ENCODE peak calls at places on chromosomes 16 and 17, in nine cellular contexts. One of them, this sample, is unnamed.
A peak's percentile ranks its signal among the peaks of the same experiment; 100 is the strongest.

GRCh38 chr17:53142890-53143289 is 679.8 kb upstream of the KIF2B start:
- DNase-seq in cardiac muscle cell: peak; percentile 47
- DNase-seq in transverse colon: no peak
- DNase-seq in CD4-positive, alpha-beta T cell: no peak
- DNase-seq in fibroblast of lung: no peak
- DNase-seq in fibroblast of the aortic adventitia: no peak
- DNase-seq in D721Med: no peak
- DNase-seq in left lung: no peak
- DNase-seq in fibroblast of villous mesenchyme: no peak
- DNase-seq in this sample: peak; percentile 3

GRCh38 chr16:50340578-50340977 is 28.2 kb downstream of the BRD7 start:
- DNase-seq in fibroblast of villous mesenchyme: peak; percentile 91
- DNase-seq in D721Med: no peak
- DNase-seq in CD4-positive, alpha-beta T cell: no peak
- DNase-seq in fibroblast of the aortic adventitia: peak; percentile 39
- DNase-seq in transverse colon: no peak
- DNase-seq in fibroblast of lung: peak; percentile 59
- DNase-seq in cardiac muscle cell: no peak
- DNase-seq in left lung: no peak
- DNase-seq in this sample: no peak

GRCh38 chr17:79838541-79839274 is 532 bp downstream of the CBX4 start:
- DNase-seq in fibroblast of lung: peak; percentile 61
- DNase-seq in fibroblast of the aortic adventitia: peak; percentile 70
- DNase-seq in fibroblast of villous mesenchyme: peak; percentile 55
- DNase-seq in transverse colon: peak; percentile 63
- DNase-seq in D721Med: no peak
- DNase-seq in left lung: peak; percentile 62
- DNase-seq in cardiac muscle cell: peak; percentile 70
- DNase-seq in CD4-positive, alpha-beta T cell: peak; percentile 65
- DNase-seq in this sample: peak; percentile 56

GRCh38 chr17:72053069-72053846 is 67.6 kb upstream of the SOX9 start:
- DNase-seq in CD4-positive, alpha-beta T cell: no peak
- DNase-seq in fibroblast of villous mesenchyme: no peak
- DNase-seq in fibroblast of the aortic adventitia: no peak
- DNase-seq in cardiac muscle cell: no peak
- DNase-seq in D721Med: no peak
- DNase-seq in left lung: no peak
- DNase-seq in transverse colon: no peak
- DNase-seq in fibroblast of lung: no peak
- DNase-seq in this sample: no peak

GRCh38 chr16:81921415-81921814 is 89.9 kb downstream of the SDR42E1 start:
- DNase-seq in cardiac muscle cell: no peak
- DNase-seq in D721Med: no peak
- DNase-seq in left lung: no peak
- DNase-seq in transverse colon: no peak
- DNase-seq in CD4-positive, alpha-beta T cell: no peak
- DNase-seq in fibroblast of the aortic adventitia: no peak
- DNase-seq in fibroblast of lung: peak; percentile 37
- DNase-seq in fibroblast of villous mesenchyme: no peak
- DNase-seq in this sample: no peak

GRCh38 chr16:74625500-74626350 is 18.8 kb upstream of the GLG1 start:
- DNase-seq in fibroblast of villous mesenchyme: no peak
- DNase-seq in D721Med: no peak
- DNase-seq in CD4-positive, alpha-beta T cell: no peak
- DNase-seq in fibroblast of lung: no peak
- DNase-seq in transverse colon: no peak
- DNase-seq in left lung: no peak
- DNase-seq in fibroblast of the aortic adventitia: no peak
- DNase-seq in cardiac muscle cell: no peak
- DNase-seq in this sample: no peak

GRCh38 chr17:2222901-2223616 is 80.5 kb downstream of the SMG6 start:
- DNase-seq in cardiac muscle cell: peak; percentile 81
- DNase-seq in fibroblast of the aortic adventitia: peak; percentile 95
- DNase-seq in fibroblast of villous mesenchyme: peak; percentile 97
- DNase-seq in CD4-positive, alpha-beta T cell: peak; percentile 37
- DNase-seq in left lung: no peak
- DNase-seq in D721Med: no peak
- DNase-seq in fibroblast of lung: peak; percentile 65
- DNase-seq in transverse colon: peak; percentile 57
- DNase-seq in this sample: no peak

GRCh38 chr16:83742076-83742475 is 65.7 kb upstream of the HSBP1 start:
- DNase-seq in fibroblast of lung: no peak
- DNase-seq in fibroblast of the aortic adventitia: no peak
- DNase-seq in transverse colon: no peak
- DNase-seq in CD4-positive, alpha-beta T cell: no peak
- DNase-seq in fibroblast of villous mesenchyme: no peak
- DNase-seq in left lung: no peak
- DNase-seq in D721Med: no peak
- DNase-seq in cardiac muscle cell: no peak
- DNase-seq in this sample: no peak

GRCh38 chr16:14399397-14400284 is 230.4 kb downstream of the PARN start:
- DNase-seq in CD4-positive, alpha-beta T cell: no peak
- DNase-seq in cardiac muscle cell: peak; percentile 58
- DNase-seq in fibroblast of villous mesenchyme: peak; percentile 62
- DNase-seq in D721Med: no peak
- DNase-seq in fibroblast of lung: peak; percentile 83
- DNase-seq in transverse colon: no peak
- DNase-seq in left lung: no peak
- DNase-seq in fibroblast of the aortic adventitia: peak; percentile 78
- DNase-seq in this sample: peak; percentile 66

GRCh38 chr17:81666342-81667191 is at the start of the genes CCDC137 and OXLD1:
- DNase-seq in fibroblast of villous mesenchyme: peak; percentile 97
- DNase-seq in transverse colon: peak; percentile 97
- DNase-seq in cardiac muscle cell: peak; percentile 98
- DNase-seq in fibroblast of lung: peak; percentile 97
- DNase-seq in fibroblast of the aortic adventitia: peak; percentile 95
- DNase-seq in CD4-positive, alpha-beta T cell: peak; percentile 92
- DNase-seq in left lung: peak; percentile 97
- DNase-seq in D721Med: peak; percentile 98
- DNase-seq in this sample: peak; percentile 92

GRCh38 chr17:81665205-81666091 is 957 bp downstream of the OXLD1 start:
- DNase-seq in fibroblast of villous mesenchyme: no peak
- DNase-seq in transverse colon: peak; percentile 39
- DNase-seq in fibroblast of lung: peak; percentile 21
- DNase-seq in left lung: no peak
- DNase-seq in cardiac muscle cell: peak; percentile 30
- DNase-seq in fibroblast of the aortic adventitia: peak; percentile 18
- DNase-seq in D721Med: no peak
- DNase-seq in CD4-positive, alpha-beta T cell: no peak
- DNase-seq in this sample: peak; percentile 22

GRCh38 chr17:81664051-81664470 is 2.3 kb downstream of the OXLD1 start:
- DNase-seq in fibroblast of villous mesenchyme: no peak
- DNase-seq in transverse colon: no peak
- DNase-seq in CD4-positive, alpha-beta T cell: no peak
- DNase-seq in cardiac muscle cell: no peak
- DNase-seq in fibroblast of lung: no peak
- DNase-seq in left lung: no peak
- DNase-seq in fibroblast of the aortic adventitia: no peak
- DNase-seq in D721Med: no peak
- DNase-seq in this sample: no peak

GRCh38 chr17:81667754-81668153 is 1.2 kb downstream of the CCDC137 start:
- DNase-seq in fibroblast of lung: no peak
- DNase-seq in fibroblast of villous mesenchyme: peak; percentile 6
- DNase-seq in cardiac muscle cell: no peak
- DNase-seq in D721Med: no peak
- DNase-seq in CD4-positive, alpha-beta T cell: no peak
- DNase-seq in left lung: no peak
- DNase-seq in transverse colon: no peak
- DNase-seq in fibroblast of the aortic adventitia: no peak
- DNase-seq in this sample: peak; percentile 17

GRCh38 chr17:81666092-81666341 is 388 bp downstream of the OXLD1 start:
- DNase-seq in CD4-positive, alpha-beta T cell: no peak
- DNase-seq in D721Med: no peak
- DNase-seq in cardiac muscle cell: no peak
- DNase-seq in fibroblast of lung: no peak
- DNase-seq in left lung: no peak
- DNase-seq in fibroblast of villous mesenchyme: peak; percentile 45
- DNase-seq in transverse colon: no peak
- DNase-seq in fibroblast of the aortic adventitia: no peak
- DNase-seq in this sample: no peak
- TF ChIP-seq CTCF in CD4-positive, alpha-beta T cell: no peak
- TF ChIP-seq CTCF in D721Med: no peak
- TF ChIP-seq CTCF in cardiac muscle cell: no peak
- TF ChIP-seq CTCF in fibroblast of lung: no peak
- TF ChIP-seq CTCF in left lung: no peak
- TF ChIP-seq CTCF in fibroblast of villous mesenchyme: no peak
- TF ChIP-seq CTCF in transverse colon: no peak
- TF ChIP-seq CTCF in fibroblast of the aortic adventitia: no peak
- TF ChIP-seq CTCF in this sample: no peak

DNA sequence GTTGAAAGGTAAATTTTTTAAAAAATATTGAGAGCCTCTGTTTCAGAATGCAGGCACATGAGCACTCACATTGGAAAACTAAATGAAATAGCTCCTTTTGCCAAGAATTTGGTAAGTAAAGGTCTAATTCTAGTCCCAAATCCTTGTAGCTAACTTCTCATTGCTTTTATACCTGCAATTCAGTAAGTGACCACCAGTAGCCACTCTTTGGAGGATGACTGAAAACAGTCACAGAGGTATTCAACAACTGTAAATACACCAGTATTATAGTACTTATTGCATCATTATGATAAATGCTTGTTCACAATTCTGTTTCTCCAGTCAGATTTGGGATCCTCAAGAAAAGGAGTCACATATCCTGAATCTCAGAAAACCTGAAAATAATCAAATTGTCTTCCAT is 562.4 kb upstream of the CDH11 start:
- DNase-seq in D721Med: no peak
- DNase-seq in fibroblast of villous mesenchyme: no peak
- DNase-seq in transverse colon: no peak
- DNase-seq in fibroblast of lung: no peak
- DNase-seq in fibroblast of the aortic adventitia: no peak
- DNase-seq in CD4-positive, alpha-beta T cell: no peak
- DNase-seq in left lung: no peak
- DNase-seq in cardiac muscle cell: no peak
- DNase-seq in this sample: no peak
- TF ChIP-seq CTCF in D721Med: no peak
- TF ChIP-seq CTCF in fibroblast of villous mesenchyme: no peak
- TF ChIP-seq CTCF in transverse colon: no peak
- TF ChIP-seq CTCF in fibroblast of lung: no peak
- TF ChIP-seq CTCF in fibroblast of the aortic adventitia: peak; percentile 39
- TF ChIP-seq CTCF in CD4-positive, alpha-beta T cell: no peak
- TF ChIP-seq CTCF in left lung: no peak
- TF ChIP-seq CTCF in cardiac muscle cell: peak; percentile 21
- TF ChIP-seq CTCF in this sample: no peak

DNA sequence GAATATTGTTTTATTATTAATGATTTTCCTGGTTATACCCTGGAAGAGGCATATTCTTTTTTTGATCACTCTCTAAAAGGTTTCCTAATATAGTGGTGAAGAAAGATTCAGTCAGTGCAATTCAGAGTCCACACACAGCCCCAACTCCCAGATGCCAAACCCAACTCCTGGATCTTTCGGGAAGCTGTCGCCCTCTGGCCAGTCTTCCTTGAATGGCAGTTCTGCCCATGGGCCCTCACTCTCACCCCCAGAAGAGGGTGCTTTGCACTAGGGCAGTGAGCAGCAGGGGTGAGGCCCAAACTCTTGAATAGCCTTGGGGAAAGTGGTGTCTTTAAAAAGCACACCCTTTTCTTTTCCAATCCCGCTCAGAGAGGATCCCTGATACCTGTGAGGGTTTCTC is 11.0 kb downstream of the KRT32 start:
- DNase-seq in cardiac muscle cell: no peak
- DNase-seq in fibroblast of the aortic adventitia: no peak
- DNase-seq in CD4-positive, alpha-beta T cell: no peak
- DNase-seq in left lung: no peak
- DNase-seq in fibroblast of villous mesenchyme: no peak
- DNase-seq in fibroblast of lung: no peak
- DNase-seq in transverse colon: no peak
- DNase-seq in D721Med: no peak
- DNase-seq in this sample: peak; percentile 27
- TF ChIP-seq CTCF in cardiac muscle cell: peak; percentile 16
- TF ChIP-seq CTCF in fibroblast of the aortic adventitia: no peak
- TF ChIP-seq CTCF in CD4-positive, alpha-beta T cell: no peak
- TF ChIP-seq CTCF in left lung: no peak
- TF ChIP-seq CTCF in fibroblast of villous mesenchyme: peak; percentile 19
- TF ChIP-seq CTCF in fibroblast of lung: no peak
- TF ChIP-seq CTCF in transverse colon: no peak
- TF ChIP-seq CTCF in D721Med: no peak
- TF ChIP-seq CTCF in this sample: no peak

DNA sequence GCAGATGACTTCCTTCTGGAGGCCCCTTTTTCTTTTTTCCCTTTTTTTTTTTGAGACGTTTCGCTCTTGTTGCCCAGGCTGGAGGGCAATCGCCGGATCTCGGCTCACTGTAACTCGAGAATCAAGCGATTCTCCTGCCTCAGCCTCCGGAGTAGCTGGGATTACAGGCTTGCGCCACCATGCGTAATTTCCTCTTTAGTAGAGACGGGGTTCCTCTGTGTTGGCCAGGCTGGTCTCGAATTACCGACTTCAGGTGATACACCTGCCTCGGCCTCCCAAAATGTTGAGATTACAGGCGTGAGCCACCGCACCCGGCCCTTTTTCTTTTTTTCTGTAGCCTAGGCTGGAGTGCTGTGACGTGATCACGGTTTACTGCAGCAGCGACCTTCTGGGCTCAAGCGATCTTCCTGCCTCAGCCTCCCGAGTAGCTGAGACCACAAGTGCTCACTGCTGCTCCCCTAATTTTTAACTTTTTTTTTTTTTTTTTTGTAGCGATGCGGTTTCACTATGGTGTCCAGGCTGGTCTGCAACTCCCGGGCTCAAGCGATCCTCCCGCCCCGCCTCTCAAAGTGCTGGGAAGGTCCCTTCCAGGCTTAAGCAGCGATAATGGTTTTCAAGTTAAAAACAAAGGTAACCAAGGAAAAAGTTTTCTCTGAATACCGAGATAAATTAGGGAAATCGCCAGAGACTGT is 956 bp upstream of the IST1 start:
- DNase-seq in fibroblast of villous mesenchyme: peak; percentile 81
- DNase-seq in fibroblast of the aortic adventitia: peak; percentile 68
- DNase-seq in CD4-positive, alpha-beta T cell: peak; percentile 50
- DNase-seq in transverse colon: peak; percentile 53
- DNase-seq in fibroblast of lung: peak; percentile 68
- DNase-seq in cardiac muscle cell: peak; percentile 69
- DNase-seq in D721Med: no peak
- DNase-seq in left lung: peak; percentile 64
- DNase-seq in this sample: peak; percentile 72
- TF ChIP-seq CTCF in fibroblast of villous mesenchyme: no peak
- TF ChIP-seq CTCF in fibroblast of the aortic adventitia: no peak
- TF ChIP-seq CTCF in CD4-positive, alpha-beta T cell: no peak
- TF ChIP-seq CTCF in transverse colon: no peak
- TF ChIP-seq CTCF in fibroblast of lung: no peak
- TF ChIP-seq CTCF in cardiac muscle cell: no peak
- TF ChIP-seq CTCF in D721Med: peak; percentile 18
- TF ChIP-seq CTCF in left lung: no peak
- TF ChIP-seq CTCF in this sample: no peak

GRCh38 chr17:81322271-81323082 is 27.4 kb upstream of the SLC38A10 start:
- DNase-seq in D721Med: peak; percentile 72
- DNase-seq in CD4-positive, alpha-beta T cell: peak; percentile 43
- DNase-seq in fibroblast of lung: no peak
- DNase-seq in fibroblast of villous mesenchyme: no peak
- DNase-seq in fibroblast of the aortic adventitia: no peak
- DNase-seq in left lung: no peak
- DNase-seq in cardiac muscle cell: no peak
- DNase-seq in transverse colon: no peak
- DNase-seq in this sample: peak; percentile 47
- TF ChIP-seq CTCF in D721Med: peak; percentile 25
- TF ChIP-seq CTCF in CD4-positive, alpha-beta T cell: no peak
- TF ChIP-seq CTCF in fibroblast of lung: peak; percentile 8
- TF ChIP-seq CTCF in fibroblast of villous mesenchyme: peak; percentile 25
- TF ChIP-seq CTCF in fibroblast of the aortic adventitia: peak; percentile 3
- TF ChIP-seq CTCF in left lung: no peak
- TF ChIP-seq CTCF in cardiac muscle cell: peak; percentile 22
- TF ChIP-seq CTCF in transverse colon: peak; percentile 16
- TF ChIP-seq CTCF in this sample: no peak